ENCODE peak calls at places on chromosomes 4 and X, in four cellular contexts. One of them, this sample, is unnamed.

GRCh38 chr4:38821739-38822138 is 17.1 kb upstream of the TLR1 start:
- DNase-seq in kidney: no peak
- DNase-seq in prostate gland: no peak
- DNase-seq in OCI-LY7: no peak
- DNase-seq in this sample: no peak

GRCh38 chrX:97065973-97066372 is 182.3 kb downstream of the RPA4 start:
- DNase-seq in kidney: no peak
- DNase-seq in prostate gland: no peak
- DNase-seq in OCI-LY7: no peak
- DNase-seq in this sample: no peak

GRCh38 chr4:183987529-183987946 is 82.4 kb downstream of the STOX2 start:
- DNase-seq in kidney: peak; percentile 84
- DNase-seq in prostate gland: peak; percentile 75
- DNase-seq in OCI-LY7: no peak
- DNase-seq in this sample: peak; percentile 37

GRCh38 chr4:112564706-112565270 is 48.8 kb upstream of the NEUROG2 start:
- DNase-seq in kidney: no peak
- DNase-seq in prostate gland: no peak
- DNase-seq in OCI-LY7: no peak
- DNase-seq in this sample: no peak

GRCh38 chr4:155629183-155629825 is 37.3 kb upstream of the GUCY1A1 start:
- DNase-seq in kidney: no peak
- DNase-seq in prostate gland: no peak
- DNase-seq in OCI-LY7: no peak
- DNase-seq in this sample: no peak

GRCh38 chrX:72269671-72270251 is 7.3 kb downstream of the RPS4X start:
- DNase-seq in kidney: no peak
- DNase-seq in prostate gland: no peak
- DNase-seq in OCI-LY7: no peak
- DNase-seq in this sample: no peak

GRCh38 chr4:155592568-155593343 is 73.9 kb upstream of the GUCY1A1 start:
- DNase-seq in kidney: no peak
- DNase-seq in prostate gland: no peak
- DNase-seq in OCI-LY7: no peak
- DNase-seq in this sample: no peak

GRCh38 chr4:78345237-78345636 is 206.3 kb upstream of the ANXA3 start:
- DNase-seq in kidney: no peak
- DNase-seq in prostate gland: no peak
- DNase-seq in OCI-LY7: no peak
- DNase-seq in this sample: no peak

GRCh38 chrX:102832661-102833060 is 104.4 kb upstream of the RAB40AL start:
- DNase-seq in kidney: no peak
- DNase-seq in prostate gland: no peak
- DNase-seq in OCI-LY7: no peak
- DNase-seq in this sample: peak; percentile 33

GRCh38 chr4:151418385-151418784 is 9.4 kb downstream of the FHIP1A start:
- DNase-seq in kidney: no peak
- DNase-seq in prostate gland: no peak
- DNase-seq in OCI-LY7: no peak
- DNase-seq in this sample: peak; percentile 54

GRCh38 chr4:56723201-56723605 is 42.1 kb upstream of the HOPX start:
- DNase-seq in kidney: no peak
- DNase-seq in prostate gland: no peak
- DNase-seq in OCI-LY7: no peak
- DNase-seq in this sample: no peak

GRCh38 chrX:24703185-24703494 is 9.4 kb downstream of the POLA1 start:
- DNase-seq in kidney: no peak
- DNase-seq in prostate gland: no peak
- DNase-seq in OCI-LY7: no peak
- DNase-seq in this sample: no peak
- TF ChIP-seq CTCF in kidney: no peak
- TF ChIP-seq CTCF in prostate gland: no peak
- TF ChIP-seq CTCF in OCI-LY7: no peak
- TF ChIP-seq CTCF in this sample: no peak

GRCh38 chrX:130111220-130111934 is 1.1 kb upstream of the ELF4 start:
- DNase-seq in kidney: peak; percentile 74
- DNase-seq in prostate gland: no peak
- DNase-seq in OCI-LY7: no peak
- DNase-seq in this sample: no peak
- H3K4me3 ChIP-seq in kidney: no peak overlapping the region
- H3K4me3 ChIP-seq in prostate gland: peak overlapping the region; percentile 51
- H3K4me3 ChIP-seq in OCI-LY7: peak overlapping the region; percentile 66
- H3K4me3 ChIP-seq in this sample: peak overlapping the region; percentile 50

GRCh38 chr4:6109842-6110560 is 90.3 kb downstream of the JAKMIP1 start:
- DNase-seq in kidney: no peak
- DNase-seq in prostate gland: no peak
- DNase-seq in OCI-LY7: peak; percentile 20
- DNase-seq in this sample: no peak
- TF ChIP-seq CTCF in kidney: no peak
- TF ChIP-seq CTCF in prostate gland: peak; percentile 17
- TF ChIP-seq CTCF in OCI-LY7: peak; percentile 64
- TF ChIP-seq CTCF in this sample: no peak

DNA sequence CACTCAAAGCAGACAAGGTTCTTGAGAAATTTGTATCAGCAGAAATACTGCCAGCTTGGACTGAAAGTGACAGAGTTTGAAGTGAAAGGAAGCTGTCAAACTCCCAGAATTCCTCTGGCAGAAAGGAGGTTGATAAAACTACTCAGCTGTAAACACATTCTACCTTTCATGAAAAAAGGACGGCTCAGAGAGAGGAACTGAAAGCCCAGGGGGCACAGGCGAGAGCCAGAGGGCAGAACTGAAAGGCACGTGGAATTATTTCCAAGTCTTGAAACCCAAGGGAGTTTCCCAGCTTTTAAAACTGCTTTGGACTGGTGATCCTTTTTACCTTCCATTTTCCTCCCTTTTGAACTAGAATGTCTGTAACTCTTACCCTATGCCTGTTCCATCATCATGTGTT is 14.5 kb upstream of the MED14 start:
- DNase-seq in kidney: no peak
- DNase-seq in prostate gland: no peak
- DNase-seq in OCI-LY7: peak; percentile 61
- DNase-seq in this sample: no peak
- H3K4me3 ChIP-seq in kidney: no peak overlapping the region
- H3K4me3 ChIP-seq in prostate gland: no peak overlapping the region
- H3K4me3 ChIP-seq in OCI-LY7: peak overlapping the region; percentile 31
- H3K4me3 ChIP-seq in this sample: no peak overlapping the region

GRCh38 chrX:24498181-24498580 is 33.1 kb downstream of the PDK3 start:
- DNase-seq in kidney: no peak
- DNase-seq in prostate gland: peak; percentile 18
- DNase-seq in OCI-LY7: no peak
- DNase-seq in this sample: no peak
- TF ChIP-seq CTCF in kidney: peak; percentile 56
- TF ChIP-seq CTCF in prostate gland: peak; percentile 52
- TF ChIP-seq CTCF in OCI-LY7: peak; percentile 29
- TF ChIP-seq CTCF in this sample: peak; percentile 8

DNA sequence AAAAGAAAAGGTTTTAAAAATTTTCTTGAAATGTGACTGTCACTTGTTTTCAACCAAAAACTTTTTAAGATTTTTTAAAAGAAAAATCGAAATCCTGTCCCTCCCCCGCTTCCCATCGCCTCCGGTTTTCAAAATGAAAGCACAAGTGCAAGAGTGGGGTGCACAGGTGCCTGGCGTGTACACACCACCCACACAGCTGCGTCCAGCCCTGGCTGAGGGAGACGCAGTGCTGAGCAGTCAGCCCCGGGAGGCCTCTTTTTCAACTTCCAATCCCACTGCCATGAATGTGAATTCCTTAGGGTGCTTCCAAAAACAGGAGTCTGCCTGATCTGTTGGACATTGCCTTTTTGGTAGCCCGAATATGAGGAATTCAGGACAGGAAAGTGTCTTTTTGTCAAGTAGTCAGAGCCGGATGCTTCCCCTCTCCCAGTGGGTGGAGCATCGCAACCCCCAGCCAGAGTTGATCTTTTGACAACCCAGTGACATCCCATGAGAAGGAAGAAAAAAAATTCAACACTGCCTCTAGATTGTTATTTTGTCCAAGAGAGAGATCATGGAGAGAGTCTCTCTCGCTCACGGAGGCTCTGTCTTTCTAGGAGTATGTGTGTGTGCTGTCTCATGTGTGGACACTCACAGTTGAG is 8.9 kb downstream of the PRRG3 start:
- DNase-seq in kidney: no peak
- DNase-seq in prostate gland: no peak
- DNase-seq in OCI-LY7: no peak
- DNase-seq in this sample: no peak
- H3K4me3 ChIP-seq in kidney: no peak overlapping the region
- H3K4me3 ChIP-seq in prostate gland: no peak overlapping the region
- H3K4me3 ChIP-seq in OCI-LY7: no peak overlapping the region
- H3K4me3 ChIP-seq in this sample: no peak overlapping the region

GRCh38 chr4:34619531-34620109 is 1624.7 kb downstream of the ARAP2 start:
- DNase-seq in kidney: no peak
- DNase-seq in prostate gland: no peak
- DNase-seq in OCI-LY7: no peak
- DNase-seq in this sample: no peak

GRCh38 chr4:34615315-34615714 is 1629.0 kb downstream of the ARAP2 start:
- DNase-seq in kidney: no peak
- DNase-seq in prostate gland: no peak
- DNase-seq in OCI-LY7: no peak
- DNase-seq in this sample: no peak
- TF ChIP-seq CTCF in kidney: no peak
- TF ChIP-seq CTCF in prostate gland: no peak
- TF ChIP-seq CTCF in OCI-LY7: no peak
- TF ChIP-seq CTCF in this sample: no peak

GRCh38 chr4:182916483-182917181 is 554 bp downstream of the DCTD start:
- DNase-seq in kidney: peak; percentile 90
- DNase-seq in prostate gland: peak; percentile 20
- DNase-seq in OCI-LY7: peak; percentile 44
- DNase-seq in this sample: no peak
- H3K4me3 ChIP-seq in kidney: peak overlapping the region; percentile 66
- H3K4me3 ChIP-seq in prostate gland: peak overlapping the region; percentile 75
- H3K4me3 ChIP-seq in OCI-LY7: peak overlapping the region; percentile 85
- H3K4me3 ChIP-seq in this sample: peak overlapping the region; percentile 71